ENCODE peak calls at places on chromosomes 13 and 19, in four cellular contexts. N, M, P and H are unnamed samples.

GRCh38 chr13:99647593-99647980 is 146.3 kb downstream of the TM9SF2 start:
- DNase-seq in P (no peak), N (no peak), M (no peak), H (no peak)

GRCh38 chr13:51524312-51524711 is 60.0 kb upstream of the WDFY2 start:
- DNase-seq in M (no peak), N (peak; percentile 66), P (no peak), H (no peak)

GRCh38 chr19:4064551-4065260 is 2.0 kb downstream of the ZBTB7A start:
- DNase-seq in N (peak; percentile 75), P (peak; percentile 73), M (peak; percentile 65), H (peak; percentile 93)

GRCh38 chr13:28753208-28753892 is 34.6 kb upstream of the SLC46A3 start:
- DNase-seq in M (no peak), N (peak; percentile 79), P (peak; percentile 86), H (no peak)

GRCh38 chr19:44113784-44114390 is 688 bp downstream of the ZNF225 start:
- DNase-seq in N (no peak), M (peak; percentile 20), P (peak; percentile 50), H (peak; percentile 73)

GRCh38 chr19:43934055-43934984 is 762 bp downstream of the ZNF45 start:
- DNase-seq in M (peak; percentile 4), N (peak; percentile 9), P (no peak), H (no peak)

GRCh38 chr19:6228523-6229215 is 51.1 kb downstream of the MLLT1 start:
- DNase-seq in P (no peak), M (peak; percentile 63), N (no peak), H (peak; percentile 65)

GRCh38 chr19:46482645-46483044 is 11.3 kb upstream of the PNMA8A start:
- DNase-seq in N (no peak), P (no peak), M (no peak), H (no peak)

GRCh38 chr13:112205990-112206389 is 139.0 kb downstream of the SOX1 start:
- DNase-seq in P (no peak), M (no peak), N (no peak), H (no peak)

GRCh38 chr13:67283602-67284001 is 53.5 kb upstream of the PCDH9 start:
- DNase-seq in P (no peak), M (no peak), N (peak; percentile 49), H (no peak)

GRCh38 chr19:30649934-30650614 is 277.9 kb downstream of the ZNF536 start:
- DNase-seq in N (peak; percentile 66), M (peak; percentile 68), P (no peak), H (no peak)

GRCh38 chr13:51811920-51812328 is 8.0 kb upstream of the DHRS12 start:
- DNase-seq in N (no peak), M (no peak), P (no peak), H (no peak)